ENCODE peak calls at places on chromosome 1, in ten cellular contexts. D is left lung; E is HCT116; N is iPS DF 6.9; J is left ventricle myocardium inferior; Q is IMR-90; X is lower lobe of right lung; G is A549; K is brain microvascular endothelial cell; B is effector memory CD4-positive, alpha-beta T cell. I is an unnamed sample.

GRCh38 chr1:235986869-235987268 is 78.0 kb downstream of the NID1 start:
- DNase-seq in D (no peak), E (no peak), N (no peak), J (no peak), Q (no peak), X (no peak), G (no peak), K (no peak), B (no peak), I (peak)

GRCh38 chr1:52055066-52055853 is at the start of gene TXNDC12:
- DNase-seq in D (peak), E (peak), N (peak), J (peak), Q (peak), X (peak), G (peak), K (peak), B (peak), I (peak)

GRCh38 chr1:205488074-205488723 is 16.3 kb upstream of the CDK18 start:
- DNase-seq in D (no peak), E (peak), N (peak), J (no peak), Q (peak), X (no peak), G (peak), K (peak), B (peak), I (peak)

GRCh38 chr1:235213752-235214151 is 52.7 kb upstream of the RBM34 start:
- DNase-seq in D (no peak), E (no peak), N (no peak), J (no peak), Q (no peak), X (no peak), G (no peak), K (no peak), B (no peak), I (no peak)

GRCh38 chr1:85087659-85088407 is 39.5 kb upstream of the MCOLN3 start:
- DNase-seq in D (no peak), E (no peak), N (no peak), J (no peak), Q (no peak), X (no peak), G (no peak), K (no peak), B (no peak), I (no peak)

GRCh38 chr1:65812065-65812464 is 19.4 kb downstream of the PDE4B start:
- DNase-seq in D (no peak), E (peak), N (no peak), J (peak), Q (peak), X (no peak), G (no peak), K (peak), B (no peak), I (no peak)

GRCh38 chr1:216732121-216732520 is 8.9 kb upstream of the ESRRG start:
- DNase-seq in D (no peak), E (no peak), N (no peak), J (no peak), Q (no peak), X (no peak), G (no peak), K (no peak), B (no peak), I (no peak)

GRCh38 chr1:45968941-45969666 is 163.3 kb downstream of the PIK3R3 start:
- DNase-seq in D (no peak), E (no peak), N (no peak), J (no peak), Q (no peak), X (no peak), G (no peak), K (no peak), B (no peak), I (no peak)

GRCh38 chr1:226723640-226724532 is 15.2 kb downstream of the ITPKB start:
- DNase-seq in D (no peak), E (no peak), N (no peak), J (no peak), Q (peak), X (no peak), G (no peak), K (peak), B (no peak), I (peak)

GRCh38 chr1:10917513-10918454 is 94.7 kb upstream of the TARDBP start:
- DNase-seq in D (no peak), E (no peak), N (no peak), J (no peak), Q (no peak), X (no peak), G (no peak), K (no peak), B (no peak), I (no peak)

GRCh38 chr1:186202174-186202843 is 172.7 kb downstream of the TPR start:
- DNase-seq in D (no peak), E (no peak), N (no peak), J (peak), Q (no peak), X (no peak), G (no peak), K (no peak), B (no peak), I (peak)

GRCh38 chr1:6351480-6352137 is 42.0 kb downstream of the ACOT7 start:
- DNase-seq in D (peak), E (no peak), N (no peak), J (peak), Q (no peak), X (no peak), G (no peak), K (no peak), B (no peak), I (no peak)

GRCh38 chr1:41466146-41466545 is 18.3 kb downstream of the EDN2 start:
- DNase-seq in D (no peak), E (no peak), N (no peak), J (no peak), Q (no peak), X (no peak), G (no peak), K (no peak), B (no peak), I (no peak)

DNA sequence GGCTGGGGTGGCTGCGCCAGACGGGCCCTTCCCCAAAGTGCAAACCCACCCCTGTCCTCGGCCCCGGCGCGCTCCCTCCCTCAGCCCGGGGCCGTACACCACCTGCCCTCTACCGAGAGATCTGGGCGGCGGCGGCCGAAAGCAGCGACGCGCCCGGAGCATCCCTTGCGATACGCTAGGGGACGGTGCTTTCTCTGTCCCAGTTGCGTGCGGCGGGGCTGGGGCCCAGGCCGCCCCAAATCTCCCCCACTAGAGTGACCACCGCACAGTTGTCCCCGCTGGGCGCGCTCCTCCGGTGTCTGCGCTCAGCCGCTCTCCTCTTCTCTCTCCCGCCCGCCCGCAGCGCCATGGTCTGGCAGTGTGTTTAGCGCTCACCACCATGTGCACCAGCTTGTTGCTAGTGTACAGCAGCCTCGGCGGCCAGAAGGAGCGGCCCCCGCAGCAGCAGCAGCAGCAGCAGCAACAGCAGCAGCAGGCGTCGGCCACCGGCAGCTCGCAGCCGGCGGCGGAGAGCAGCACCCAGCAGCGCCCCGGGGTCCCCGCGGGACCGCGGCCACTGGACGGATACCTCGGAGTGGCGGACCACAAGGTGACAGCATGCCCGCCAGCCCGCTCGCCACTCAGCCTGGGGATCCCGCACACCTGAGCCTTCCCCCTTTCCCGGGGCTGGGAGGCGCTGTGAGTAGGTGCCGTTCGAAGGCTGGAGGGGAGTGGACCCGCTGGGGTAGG is 1.0 kb downstream of the ST6GALNAC5 start:
- DNase-seq in D (peak), E (no peak), N (no peak), J (no peak), Q (peak), X (peak), G (peak), K (peak), B (no peak), I (peak)
- H3K27ac ChIP-seq in D (peak), E (no peak), N (no peak), J (no peak), Q (no peak), X (peak), G (no peak), K (no peak), B (no peak), I (no peak)

DNA sequence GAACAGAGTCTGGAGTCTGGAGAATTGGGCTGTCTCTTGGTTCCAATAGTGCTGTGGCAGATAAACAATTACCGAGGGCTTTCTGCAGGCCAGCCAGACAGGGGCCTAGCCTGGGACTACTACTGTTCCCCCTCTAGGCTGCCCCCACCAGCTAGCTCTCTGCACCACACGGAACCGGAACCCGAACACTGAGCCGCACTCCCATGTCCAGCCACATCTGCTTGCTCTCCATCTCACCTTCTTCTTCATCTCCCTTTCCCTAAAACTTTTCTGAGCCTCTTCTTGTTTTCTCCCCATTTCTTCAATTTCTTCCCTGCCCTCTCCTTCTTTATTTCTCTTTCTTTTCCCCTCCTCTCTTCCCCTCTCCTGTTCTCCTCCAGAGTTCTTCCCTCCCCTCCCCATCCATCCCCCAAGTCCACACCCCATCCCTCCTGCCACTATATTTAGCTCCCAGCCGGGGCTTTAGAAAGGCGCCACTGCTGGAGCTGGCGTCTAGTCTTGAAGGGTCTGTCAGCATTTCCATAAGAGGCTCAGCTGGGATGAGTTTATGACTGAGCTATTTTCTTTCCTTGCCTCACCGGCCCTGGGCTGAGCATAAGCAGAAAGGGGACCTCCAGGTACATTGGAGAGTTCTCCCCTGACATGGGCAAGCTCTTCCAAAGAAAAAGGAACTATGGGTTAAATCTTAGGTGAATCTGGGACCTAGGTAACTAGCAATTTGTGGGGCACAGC is 25.7 kb upstream of the ATP2B4 start:
- DNase-seq in D (no peak), E (no peak), N (no peak), J (no peak), Q (peak), X (no peak), G (no peak), K (no peak), B (no peak), I (peak)
- H3K27ac ChIP-seq in D (no peak), E (no peak), N (no peak), J (no peak), Q (no peak), X (no peak), G (no peak), K (no peak), B (no peak), I (peak)

DNA sequence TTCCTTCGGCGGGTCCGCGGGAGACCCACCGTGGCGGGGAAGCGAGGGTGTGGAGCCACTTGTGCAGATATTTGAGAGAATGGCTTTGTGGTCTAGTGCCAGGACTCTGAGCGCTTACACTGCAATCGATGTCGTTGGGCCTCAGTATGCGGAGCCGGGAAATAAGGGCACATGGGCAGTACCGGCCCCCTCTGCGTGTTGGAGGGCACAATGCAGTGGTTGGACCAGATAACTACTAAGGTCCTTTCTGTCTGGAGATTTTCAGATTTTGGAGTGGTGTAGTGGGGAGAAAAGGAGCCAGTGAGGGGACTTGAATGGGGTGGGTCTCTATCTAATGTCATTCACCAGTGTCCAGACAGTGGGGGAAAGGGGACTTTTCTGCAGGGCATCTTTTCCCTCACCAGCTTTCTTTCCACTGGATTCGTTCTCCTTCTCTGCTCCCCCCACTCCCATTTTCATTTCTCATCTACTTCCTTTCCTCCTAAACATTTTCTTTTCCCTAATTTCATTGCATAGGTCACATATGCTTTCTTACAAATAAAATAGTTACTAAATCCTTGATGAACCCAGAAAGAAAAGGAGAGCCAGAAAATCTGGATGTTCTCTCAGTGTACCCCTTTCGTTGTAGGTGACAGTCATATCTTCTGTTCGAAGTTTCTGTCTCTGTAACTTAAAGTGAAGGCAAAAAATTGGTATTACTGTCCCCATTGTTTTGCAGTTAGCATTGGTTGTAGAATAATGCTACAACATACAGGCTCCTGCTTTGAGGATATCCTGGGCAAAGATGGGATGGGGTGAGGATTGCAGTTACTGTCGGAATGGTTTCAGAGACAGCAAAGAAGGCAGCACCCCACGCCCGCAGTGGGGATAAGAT is 1.4 kb downstream of the ATF3 start:
- DNase-seq in D (no peak), E (no peak), N (no peak), J (no peak), Q (no peak), X (no peak), G (no peak), K (no peak), B (no peak), I (no peak)
- H3K27ac ChIP-seq in D (peak), E (peak), N (no peak), J (peak), Q (peak), X (peak), G (peak), K (peak), B (no peak), I (peak)

GRCh38 chr1:231020139-231020601 is 19.9 kb downstream of the FAM89A start:
- DNase-seq in D (no peak), E (no peak), N (no peak), J (no peak), Q (peak), X (no peak), G (no peak), K (peak), B (no peak), I (no peak)
- H3K27ac ChIP-seq in D (no peak), E (no peak), N (no peak), J (peak), Q (no peak), X (peak), G (no peak), K (no peak), B (no peak), I (no peak)

GRCh38 chr1:18812540-18812939 is 46.9 kb downstream of the TAS1R2 start:
- DNase-seq in D (no peak), E (no peak), N (no peak), J (no peak), Q (no peak), X (no peak), G (no peak), K (no peak), B (no peak), I (no peak)
- H3K27ac ChIP-seq in D (no peak), E (no peak), N (no peak), J (no peak), Q (no peak), X (no peak), G (no peak), K (no peak), B (no peak), I (no peak)